ENCODE peak calls at places on chromosomes 12 and 14, in nine cellular contexts. One of them, this sample, is unnamed.

GRCh38 chr14:23123419-23123818 is 4.4 kb upstream of the CEBPE start:
- DNase-seq in astrocyte of the hippocampus: no peak
- DNase-seq in A673: peak
- DNase-seq in non-pigmented ciliary epithelial cell: no peak
- DNase-seq in EH: peak
- DNase-seq in amniotic stem cell: no peak
- DNase-seq in nucleus accumbens: no peak
- DNase-seq in GM13976: no peak
- DNase-seq in activated CD8-positive, alpha-beta memory T cell treated with anti-CD3 and anti-CD28 coated beads for 48 hours: no peak
- DNase-seq in this sample: no peak

GRCh38 chr12:121580959-121581680 is at the start of gene KDM2B:
- DNase-seq in astrocyte of the hippocampus: peak
- DNase-seq in A673: no peak
- DNase-seq in non-pigmented ciliary epithelial cell: no peak
- DNase-seq in EH: peak
- DNase-seq in amniotic stem cell: no peak
- DNase-seq in nucleus accumbens: no peak
- DNase-seq in GM13976: no peak
- DNase-seq in activated CD8-positive, alpha-beta memory T cell treated with anti-CD3 and anti-CD28 coated beads for 48 hours: no peak
- DNase-seq in this sample: peak

GRCh38 chr14:59251811-59252771 is 63.6 kb downstream of the DAAM1 start:
- DNase-seq in astrocyte of the hippocampus: peak
- DNase-seq in A673: no peak
- DNase-seq in non-pigmented ciliary epithelial cell: no peak
- DNase-seq in EH: peak
- DNase-seq in amniotic stem cell: no peak
- DNase-seq in nucleus accumbens: no peak
- DNase-seq in GM13976: no peak
- DNase-seq in activated CD8-positive, alpha-beta memory T cell treated with anti-CD3 and anti-CD28 coated beads for 48 hours: no peak
- DNase-seq in this sample: no peak

GRCh38 chr12:65501093-65501621 is 222.7 kb downstream of the MSRB3 start:
- DNase-seq in astrocyte of the hippocampus: peak
- DNase-seq in A673: no peak
- DNase-seq in non-pigmented ciliary epithelial cell: no peak
- DNase-seq in EH: peak
- DNase-seq in amniotic stem cell: no peak
- DNase-seq in nucleus accumbens: no peak
- DNase-seq in GM13976: no peak
- DNase-seq in activated CD8-positive, alpha-beta memory T cell treated with anti-CD3 and anti-CD28 coated beads for 48 hours: no peak
- DNase-seq in this sample: no peak

GRCh38 chr12:7241404-7242005 is 52.0 kb downstream of the PEX5 start:
- DNase-seq in astrocyte of the hippocampus: no peak
- DNase-seq in A673: no peak
- DNase-seq in non-pigmented ciliary epithelial cell: peak
- DNase-seq in EH: peak
- DNase-seq in amniotic stem cell: no peak
- DNase-seq in nucleus accumbens: no peak
- DNase-seq in GM13976: no peak
- DNase-seq in activated CD8-positive, alpha-beta memory T cell treated with anti-CD3 and anti-CD28 coated beads for 48 hours: no peak
- DNase-seq in this sample: no peak

GRCh38 chr12:78562358-78563205 is 302.0 kb upstream of the SYT1 start:
- DNase-seq in astrocyte of the hippocampus: peak
- DNase-seq in A673: peak
- DNase-seq in non-pigmented ciliary epithelial cell: no peak
- DNase-seq in EH: peak
- DNase-seq in amniotic stem cell: no peak
- DNase-seq in nucleus accumbens: no peak
- DNase-seq in GM13976: no peak
- DNase-seq in activated CD8-positive, alpha-beta memory T cell treated with anti-CD3 and anti-CD28 coated beads for 48 hours: no peak
- DNase-seq in this sample: no peak

GRCh38 chr12:72612171-72612570 is 340.0 kb downstream of the TRHDE start:
- DNase-seq in astrocyte of the hippocampus: no peak
- DNase-seq in A673: peak
- DNase-seq in non-pigmented ciliary epithelial cell: no peak
- DNase-seq in EH: no peak
- DNase-seq in amniotic stem cell: no peak
- DNase-seq in nucleus accumbens: no peak
- DNase-seq in GM13976: no peak
- DNase-seq in activated CD8-positive, alpha-beta memory T cell treated with anti-CD3 and anti-CD28 coated beads for 48 hours: no peak
- DNase-seq in this sample: no peak

GRCh38 chr12:109310247-109311125 is 1.4 kb upstream of the FOXN4 start:
- DNase-seq in astrocyte of the hippocampus: no peak
- DNase-seq in A673: no peak
- DNase-seq in non-pigmented ciliary epithelial cell: no peak
- DNase-seq in EH: no peak
- DNase-seq in amniotic stem cell: no peak
- DNase-seq in nucleus accumbens: no peak
- DNase-seq in GM13976: peak
- DNase-seq in activated CD8-positive, alpha-beta memory T cell treated with anti-CD3 and anti-CD28 coated beads for 48 hours: no peak
- DNase-seq in this sample: no peak

GRCh38 chr12:24537241-24537860 is 411.6 kb downstream of the BCAT1 start:
- DNase-seq in astrocyte of the hippocampus: no peak
- DNase-seq in A673: peak
- DNase-seq in non-pigmented ciliary epithelial cell: no peak
- DNase-seq in EH: no peak
- DNase-seq in amniotic stem cell: no peak
- DNase-seq in nucleus accumbens: no peak
- DNase-seq in GM13976: no peak
- DNase-seq in activated CD8-positive, alpha-beta memory T cell treated with anti-CD3 and anti-CD28 coated beads for 48 hours: no peak
- DNase-seq in this sample: no peak

GRCh38 chr12:132248439-132249157 is 80.8 kb downstream of the GALNT9 start:
- DNase-seq in astrocyte of the hippocampus: no peak
- DNase-seq in A673: no peak
- DNase-seq in non-pigmented ciliary epithelial cell: no peak
- DNase-seq in EH: peak
- DNase-seq in amniotic stem cell: no peak
- DNase-seq in nucleus accumbens: no peak
- DNase-seq in GM13976: no peak
- DNase-seq in activated CD8-positive, alpha-beta memory T cell treated with anti-CD3 and anti-CD28 coated beads for 48 hours: no peak
- DNase-seq in this sample: no peak

GRCh38 chr12:100927825-100928224 is 133.2 kb downstream of the ANO4 start:
- DNase-seq in astrocyte of the hippocampus: peak
- DNase-seq in A673: no peak
- DNase-seq in non-pigmented ciliary epithelial cell: peak
- DNase-seq in EH: peak
- DNase-seq in amniotic stem cell: peak
- DNase-seq in nucleus accumbens: no peak
- DNase-seq in GM13976: no peak
- DNase-seq in activated CD8-positive, alpha-beta memory T cell treated with anti-CD3 and anti-CD28 coated beads for 48 hours: no peak
- DNase-seq in this sample: no peak

GRCh38 chr12:87270894-87271293 is 758.3 kb downstream of the C12orf50 start:
- DNase-seq in astrocyte of the hippocampus: peak
- DNase-seq in A673: no peak
- DNase-seq in non-pigmented ciliary epithelial cell: peak
- DNase-seq in EH: no peak
- DNase-seq in amniotic stem cell: peak
- DNase-seq in nucleus accumbens: no peak
- DNase-seq in GM13976: no peak
- DNase-seq in activated CD8-positive, alpha-beta memory T cell treated with anti-CD3 and anti-CD28 coated beads for 48 hours: no peak
- DNase-seq in this sample: no peak

GRCh38 chr12:45268672-45269406 is 52.9 kb downstream of the ANO6 start:
- DNase-seq in astrocyte of the hippocampus: peak
- DNase-seq in A673: peak
- DNase-seq in non-pigmented ciliary epithelial cell: peak
- DNase-seq in EH: peak
- DNase-seq in amniotic stem cell: peak
- DNase-seq in nucleus accumbens: no peak
- DNase-seq in GM13976: peak
- DNase-seq in activated CD8-positive, alpha-beta memory T cell treated with anti-CD3 and anti-CD28 coated beads for 48 hours: no peak
- DNase-seq in this sample: no peak

GRCh38 chr14:64673329-64673728 is 30.9 kb upstream of the PLEKHG3 start:
- DNase-seq in astrocyte of the hippocampus: no peak
- DNase-seq in A673: no peak
- DNase-seq in non-pigmented ciliary epithelial cell: no peak
- DNase-seq in EH: no peak
- DNase-seq in amniotic stem cell: no peak
- DNase-seq in nucleus accumbens: no peak
- DNase-seq in GM13976: no peak
- DNase-seq in activated CD8-positive, alpha-beta memory T cell treated with anti-CD3 and anti-CD28 coated beads for 48 hours: no peak
- DNase-seq in this sample: no peak

GRCh38 chr12:120239776-120240494 is 25.6 kb downstream of the PXN start:
- DNase-seq in astrocyte of the hippocampus: no peak
- DNase-seq in A673: no peak
- DNase-seq in non-pigmented ciliary epithelial cell: no peak
- DNase-seq in EH: no peak
- DNase-seq in amniotic stem cell: no peak
- DNase-seq in nucleus accumbens: no peak
- DNase-seq in GM13976: no peak
- DNase-seq in activated CD8-positive, alpha-beta memory T cell treated with anti-CD3 and anti-CD28 coated beads for 48 hours: no peak
- DNase-seq in this sample: no peak

This sample was measured in hippocampal formation.